ENCODE peak calls at places on chromosomes 16 and 17, in seven cellular contexts. One of them, this sample, is unnamed.

GRCh38 chr17:66777689-66778225 is 57.2 kb upstream of the CACNG5 start:
- DNase-seq in cardiac muscle cell: peak; percentile 22
- DNase-seq in fibroblast of pulmonary artery: peak; percentile 27
- DNase-seq in mesothelial cell of epicardium: no peak
- DNase-seq in CD8-positive, alpha-beta T cell: no peak
- DNase-seq in heart right ventricle: no peak
- DNase-seq in esophagus squamous epithelium: no peak
- DNase-seq in this sample: no peak

GRCh38 chr17:19753661-19754463 is 5.8 kb upstream of the ALDH3A1 start:
- DNase-seq in cardiac muscle cell: no peak
- DNase-seq in fibroblast of pulmonary artery: no peak
- DNase-seq in mesothelial cell of epicardium: no peak
- DNase-seq in CD8-positive, alpha-beta T cell: no peak
- DNase-seq in heart right ventricle: peak; percentile 35
- DNase-seq in esophagus squamous epithelium: no peak
- DNase-seq in this sample: no peak

GRCh38 chr17:81388612-81389367 is 6.5 kb upstream of the BAHCC1 start:
- DNase-seq in cardiac muscle cell: no peak
- DNase-seq in fibroblast of pulmonary artery: no peak
- DNase-seq in mesothelial cell of epicardium: no peak
- DNase-seq in CD8-positive, alpha-beta T cell: no peak
- DNase-seq in heart right ventricle: no peak
- DNase-seq in esophagus squamous epithelium: no peak
- DNase-seq in this sample: no peak

GRCh38 chr17:3542410-3543088 is 15.1 kb downstream of the TRPV3 start:
- DNase-seq in cardiac muscle cell: no peak
- DNase-seq in fibroblast of pulmonary artery: no peak
- DNase-seq in mesothelial cell of epicardium: no peak
- DNase-seq in CD8-positive, alpha-beta T cell: no peak
- DNase-seq in heart right ventricle: no peak
- DNase-seq in esophagus squamous epithelium: no peak
- DNase-seq in this sample: no peak

GRCh38 chr17:80125656-80126448 is 21.1 kb downstream of the EIF4A3 start:
- DNase-seq in cardiac muscle cell: peak; percentile 94
- DNase-seq in fibroblast of pulmonary artery: peak; percentile 93
- DNase-seq in mesothelial cell of epicardium: no peak
- DNase-seq in CD8-positive, alpha-beta T cell: no peak
- DNase-seq in heart right ventricle: no peak
- DNase-seq in esophagus squamous epithelium: no peak
- DNase-seq in this sample: no peak

GRCh38 chr17:10316986-10317834 is 55.6 kb downstream of the MYH13 start:
- DNase-seq in cardiac muscle cell: peak; percentile 78
- DNase-seq in fibroblast of pulmonary artery: peak; percentile 53
- DNase-seq in mesothelial cell of epicardium: peak; percentile 49
- DNase-seq in CD8-positive, alpha-beta T cell: no peak
- DNase-seq in heart right ventricle: peak; percentile 47
- DNase-seq in esophagus squamous epithelium: no peak
- DNase-seq in this sample: peak; percentile 64

GRCh38 chr16:381788-382717 is at the start of gene PGAP6:
- DNase-seq in cardiac muscle cell: peak; percentile 61
- DNase-seq in fibroblast of pulmonary artery: peak; percentile 42
- DNase-seq in mesothelial cell of epicardium: no peak
- DNase-seq in CD8-positive, alpha-beta T cell: peak; percentile 70
- DNase-seq in heart right ventricle: peak; percentile 60
- DNase-seq in esophagus squamous epithelium: no peak
- DNase-seq in this sample: peak; percentile 99

GRCh38 chr17:261640-262039 is 80.2 kb upstream of the DOC2B start:
- DNase-seq in cardiac muscle cell: no peak
- DNase-seq in fibroblast of pulmonary artery: no peak
- DNase-seq in mesothelial cell of epicardium: no peak
- DNase-seq in CD8-positive, alpha-beta T cell: no peak
- DNase-seq in heart right ventricle: no peak
- DNase-seq in esophagus squamous epithelium: no peak
- DNase-seq in this sample: no peak

DNA sequence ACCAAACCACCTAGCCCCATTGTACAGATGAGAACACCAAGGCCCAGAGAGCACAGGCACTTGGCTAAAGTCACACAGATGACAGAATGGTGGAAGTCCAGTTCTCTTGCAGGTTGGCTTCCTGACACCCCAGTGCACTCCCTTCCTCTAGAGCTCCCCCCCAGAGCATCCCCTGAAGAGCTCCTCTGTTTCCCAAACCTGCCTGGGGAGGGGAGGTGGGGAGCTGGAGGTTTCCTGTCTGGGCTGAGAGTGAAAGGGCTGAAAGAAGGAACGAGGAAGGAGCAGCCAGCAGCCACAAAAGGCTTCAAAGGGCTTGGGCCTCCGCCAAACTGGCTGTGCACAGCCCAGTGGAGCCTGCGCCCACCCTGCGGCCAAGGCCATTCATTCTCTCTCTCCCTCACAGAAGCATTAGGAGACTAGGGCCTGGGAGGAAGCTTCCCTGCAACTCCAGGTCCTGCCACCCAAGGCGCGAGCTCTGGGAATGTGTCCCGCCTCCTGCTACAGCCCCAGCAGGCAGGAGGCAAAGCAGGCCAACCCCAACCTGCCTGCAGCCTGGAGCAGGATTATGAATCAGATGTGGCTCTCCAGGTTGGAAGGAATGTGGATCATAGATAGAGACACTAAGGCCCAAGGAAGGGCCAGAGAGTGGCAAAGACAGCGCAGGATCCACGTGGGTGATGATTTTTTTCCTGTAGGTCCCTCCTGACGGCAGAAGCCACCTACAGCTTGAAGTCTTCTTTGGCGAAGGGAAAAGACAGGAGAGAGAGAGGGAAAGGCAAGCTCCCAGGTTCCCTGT is 913 bp downstream of the SLC13A5 start:
- DNase-seq in cardiac muscle cell: peak; percentile 60
- DNase-seq in fibroblast of pulmonary artery: peak; percentile 14
- DNase-seq in mesothelial cell of epicardium: peak; percentile 47
- DNase-seq in CD8-positive, alpha-beta T cell: no peak
- DNase-seq in heart right ventricle: no peak
- DNase-seq in esophagus squamous epithelium: no peak
- DNase-seq in this sample: no peak
- TF ChIP-seq CTCF in cardiac muscle cell: no peak
- TF ChIP-seq CTCF in fibroblast of pulmonary artery: no peak
- TF ChIP-seq CTCF in mesothelial cell of epicardium: no peak
- TF ChIP-seq CTCF in CD8-positive, alpha-beta T cell: no peak
- TF ChIP-seq CTCF in heart right ventricle: no peak
- TF ChIP-seq CTCF in esophagus squamous epithelium: peak; percentile 38
- TF ChIP-seq CTCF in this sample: no peak

DNA sequence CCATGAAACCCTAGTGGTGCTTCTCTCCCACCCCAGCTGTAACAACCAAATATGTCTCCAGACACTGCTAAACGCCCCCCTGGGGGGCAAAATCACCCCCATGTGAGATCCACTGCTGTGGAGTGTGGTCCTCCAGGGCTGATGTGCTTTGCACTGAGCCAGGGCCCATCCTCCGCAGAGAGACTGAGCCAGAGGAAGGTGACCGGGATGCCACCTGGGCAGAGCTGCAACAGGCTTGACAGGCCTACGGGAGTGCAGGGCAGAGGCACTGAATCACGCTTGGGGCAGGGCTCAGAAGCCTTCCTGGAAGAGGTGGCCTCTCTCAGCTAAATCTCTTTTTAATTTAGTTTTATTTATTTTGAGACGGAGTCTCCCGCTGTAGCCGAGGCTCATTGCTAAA is 4.4 kb downstream of the GJD3 start:
- DNase-seq in cardiac muscle cell: no peak
- DNase-seq in fibroblast of pulmonary artery: no peak
- DNase-seq in mesothelial cell of epicardium: no peak
- DNase-seq in CD8-positive, alpha-beta T cell: no peak
- DNase-seq in heart right ventricle: no peak
- DNase-seq in esophagus squamous epithelium: no peak
- DNase-seq in this sample: no peak
- TF ChIP-seq CTCF in cardiac muscle cell: no peak
- TF ChIP-seq CTCF in fibroblast of pulmonary artery: no peak
- TF ChIP-seq CTCF in mesothelial cell of epicardium: no peak
- TF ChIP-seq CTCF in CD8-positive, alpha-beta T cell: no peak
- TF ChIP-seq CTCF in heart right ventricle: no peak
- TF ChIP-seq CTCF in esophagus squamous epithelium: no peak
- TF ChIP-seq CTCF in this sample: no peak

GRCh38 chr17:30095507-30096244 is 20.9 kb upstream of the NSRP1 start:
- DNase-seq in cardiac muscle cell: peak; percentile 84
- DNase-seq in fibroblast of pulmonary artery: peak; percentile 85
- DNase-seq in mesothelial cell of epicardium: no peak
- DNase-seq in CD8-positive, alpha-beta T cell: no peak
- DNase-seq in heart right ventricle: no peak
- DNase-seq in esophagus squamous epithelium: no peak
- DNase-seq in this sample: peak; percentile 33
- TF ChIP-seq CTCF in cardiac muscle cell: peak; percentile 68
- TF ChIP-seq CTCF in fibroblast of pulmonary artery: peak; percentile 77
- TF ChIP-seq CTCF in mesothelial cell of epicardium: peak; percentile 41
- TF ChIP-seq CTCF in CD8-positive, alpha-beta T cell: peak; percentile 34
- TF ChIP-seq CTCF in heart right ventricle: peak; percentile 43
- TF ChIP-seq CTCF in esophagus squamous epithelium: peak; percentile 51
- TF ChIP-seq CTCF in this sample: no peak

DNA sequence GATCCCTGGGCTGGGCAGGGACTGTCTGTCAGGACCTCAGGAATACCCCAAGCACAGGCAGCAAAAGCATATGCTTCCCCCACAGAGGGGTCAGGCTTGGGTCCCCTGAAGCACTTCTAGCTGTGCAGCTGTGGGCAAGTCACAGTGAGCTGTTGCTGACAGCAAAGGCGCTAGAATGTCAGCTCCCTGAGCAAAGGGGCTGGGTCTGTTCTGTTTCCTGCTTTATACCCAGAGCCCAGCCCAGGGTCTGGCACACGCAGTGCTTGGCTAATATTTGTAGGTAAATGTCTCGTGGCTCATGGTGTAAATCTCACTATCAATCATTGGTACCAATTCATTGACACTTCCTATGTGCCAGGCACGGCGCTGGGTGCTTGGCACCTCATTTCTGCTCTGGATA is 16.6 kb upstream of the MPRIP start:
- DNase-seq in cardiac muscle cell: no peak
- DNase-seq in fibroblast of pulmonary artery: no peak
- DNase-seq in mesothelial cell of epicardium: no peak
- DNase-seq in CD8-positive, alpha-beta T cell: no peak
- DNase-seq in heart right ventricle: no peak
- DNase-seq in esophagus squamous epithelium: no peak
- DNase-seq in this sample: no peak
- TF ChIP-seq CTCF in cardiac muscle cell: no peak
- TF ChIP-seq CTCF in fibroblast of pulmonary artery: no peak
- TF ChIP-seq CTCF in mesothelial cell of epicardium: no peak
- TF ChIP-seq CTCF in CD8-positive, alpha-beta T cell: no peak
- TF ChIP-seq CTCF in heart right ventricle: no peak
- TF ChIP-seq CTCF in esophagus squamous epithelium: no peak
- TF ChIP-seq CTCF in this sample: no peak

GRCh38 chr17:31540602-31541307 is 149.3 kb downstream of the RAB11FIP4 start:
- DNase-seq in cardiac muscle cell: no peak
- DNase-seq in fibroblast of pulmonary artery: no peak
- DNase-seq in mesothelial cell of epicardium: no peak
- DNase-seq in CD8-positive, alpha-beta T cell: no peak
- DNase-seq in heart right ventricle: no peak
- DNase-seq in esophagus squamous epithelium: no peak
- DNase-seq in this sample: no peak
- TF ChIP-seq CTCF in cardiac muscle cell: no peak
- TF ChIP-seq CTCF in fibroblast of pulmonary artery: no peak
- TF ChIP-seq CTCF in mesothelial cell of epicardium: no peak
- TF ChIP-seq CTCF in CD8-positive, alpha-beta T cell: no peak
- TF ChIP-seq CTCF in heart right ventricle: no peak
- TF ChIP-seq CTCF in esophagus squamous epithelium: no peak
- TF ChIP-seq CTCF in this sample: no peak

GRCh38 chr16:3606441-3606840 is 5.0 kb downstream of the SLX4 start:
- DNase-seq in cardiac muscle cell: no peak
- DNase-seq in fibroblast of pulmonary artery: no peak
- DNase-seq in mesothelial cell of epicardium: no peak
- DNase-seq in CD8-positive, alpha-beta T cell: no peak
- DNase-seq in heart right ventricle: no peak
- DNase-seq in esophagus squamous epithelium: no peak
- DNase-seq in this sample: no peak
- TF ChIP-seq CTCF in cardiac muscle cell: no peak
- TF ChIP-seq CTCF in fibroblast of pulmonary artery: no peak
- TF ChIP-seq CTCF in mesothelial cell of epicardium: no peak
- TF ChIP-seq CTCF in CD8-positive, alpha-beta T cell: no peak
- TF ChIP-seq CTCF in heart right ventricle: no peak
- TF ChIP-seq CTCF in esophagus squamous epithelium: no peak
- TF ChIP-seq CTCF in this sample: no peak

GRCh38 chr16:85389679-85390470 is 223.2 kb upstream of the GSE1 start:
- DNase-seq in cardiac muscle cell: no peak
- DNase-seq in fibroblast of pulmonary artery: no peak
- DNase-seq in mesothelial cell of epicardium: peak; percentile 31
- DNase-seq in CD8-positive, alpha-beta T cell: no peak
- DNase-seq in heart right ventricle: no peak
- DNase-seq in esophagus squamous epithelium: no peak
- DNase-seq in this sample: no peak
- TF ChIP-seq CTCF in cardiac muscle cell: no peak
- TF ChIP-seq CTCF in fibroblast of pulmonary artery: no peak
- TF ChIP-seq CTCF in mesothelial cell of epicardium: no peak
- TF ChIP-seq CTCF in CD8-positive, alpha-beta T cell: no peak
- TF ChIP-seq CTCF in heart right ventricle: no peak
- TF ChIP-seq CTCF in esophagus squamous epithelium: no peak
- TF ChIP-seq CTCF in this sample: no peak

GRCh38 chr16:85348065-85348840 is 236.0 kb upstream of the CIBAR2 start:
- DNase-seq in cardiac muscle cell: no peak
- DNase-seq in fibroblast of pulmonary artery: no peak
- DNase-seq in mesothelial cell of epicardium: no peak
- DNase-seq in CD8-positive, alpha-beta T cell: no peak
- DNase-seq in heart right ventricle: no peak
- DNase-seq in esophagus squamous epithelium: no peak
- DNase-seq in this sample: no peak

GRCh38 chr16:85348921-85349334 is 236.7 kb upstream of the CIBAR2 start:
- DNase-seq in cardiac muscle cell: no peak
- DNase-seq in fibroblast of pulmonary artery: no peak
- DNase-seq in mesothelial cell of epicardium: no peak
- DNase-seq in CD8-positive, alpha-beta T cell: no peak
- DNase-seq in heart right ventricle: no peak
- DNase-seq in esophagus squamous epithelium: no peak
- DNase-seq in this sample: no peak

GRCh38 chr16:85346404-85347212 is 234.3 kb upstream of the CIBAR2 start:
- DNase-seq in cardiac muscle cell: no peak
- DNase-seq in fibroblast of pulmonary artery: no peak
- DNase-seq in mesothelial cell of epicardium: no peak
- DNase-seq in CD8-positive, alpha-beta T cell: no peak
- DNase-seq in heart right ventricle: no peak
- DNase-seq in esophagus squamous epithelium: no peak
- DNase-seq in this sample: no peak

GRCh38 chr16:85345129-85345639 is 232.9 kb upstream of the CIBAR2 start:
- DNase-seq in cardiac muscle cell: no peak
- DNase-seq in fibroblast of pulmonary artery: no peak
- DNase-seq in mesothelial cell of epicardium: no peak
- DNase-seq in CD8-positive, alpha-beta T cell: no peak
- DNase-seq in heart right ventricle: no peak
- DNase-seq in esophagus squamous epithelium: no peak
- DNase-seq in this sample: no peak

DNA sequence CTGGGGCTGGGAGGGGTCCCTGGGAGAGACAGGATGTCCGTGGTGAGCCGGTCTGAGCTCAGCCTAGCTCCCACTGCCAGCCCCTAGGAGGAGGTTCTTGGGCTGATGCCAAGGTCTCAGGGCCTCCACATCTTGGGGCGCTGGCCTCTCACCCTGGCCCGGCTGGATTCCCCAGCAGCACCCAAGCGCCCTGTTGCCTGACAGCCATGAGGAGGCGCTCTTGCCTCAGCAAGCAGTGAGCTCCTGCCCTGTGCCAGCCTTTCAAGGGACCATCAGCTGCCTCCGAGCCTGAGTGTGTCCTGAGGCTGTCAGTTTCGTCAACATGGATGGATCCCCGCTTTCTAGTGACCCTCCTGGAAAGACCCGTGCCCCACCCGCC is 234.9 kb upstream of the CIBAR2 start:
- DNase-seq in cardiac muscle cell: peak; percentile 31
- DNase-seq in fibroblast of pulmonary artery: peak; percentile 15
- DNase-seq in mesothelial cell of epicardium: no peak
- DNase-seq in CD8-positive, alpha-beta T cell: no peak
- DNase-seq in heart right ventricle: no peak
- DNase-seq in esophagus squamous epithelium: no peak
- DNase-seq in this sample: no peak
- TF ChIP-seq CTCF in cardiac muscle cell: peak; percentile 47
- TF ChIP-seq CTCF in fibroblast of pulmonary artery: peak; percentile 23
- TF ChIP-seq CTCF in mesothelial cell of epicardium: peak; percentile 41
- TF ChIP-seq CTCF in CD8-positive, alpha-beta T cell: no peak
- TF ChIP-seq CTCF in heart right ventricle: no peak
- TF ChIP-seq CTCF in esophagus squamous epithelium: peak; percentile 76
- TF ChIP-seq CTCF in this sample: no peak

This sample was measured in GM20000.